ENCODE peak calls at places on chromosomes 5 and 9, in four cellular contexts. C is NCI-H82, F is endothelial cell, G is mucosa of gallbladder. X is an unnamed sample.

GRCh38 chr5:80894083-80894482 is 66.1 kb upstream of the RASGRF2 start:
- DNase-seq in F (no peak), G (no peak), C (no peak), X (no peak)

GRCh38 chr5:150122158-150122510 is 33.5 kb downstream of the PDGFRB start:
- DNase-seq in C (no peak), F (no peak), G (no peak), X (peak; percentile 62)

GRCh38 chr5:140042551-140043507 is at the start of gene NRG2:
- DNase-seq in G (peak; percentile 61), F (peak; percentile 68), C (peak; percentile 89), X (peak; percentile 76)

GRCh38 chr5:27474054-27474323 is 435.6 kb upstream of the CDH9 start:
- DNase-seq in G (no peak), C (no peak), F (no peak), X (no peak)

GRCh38 chr9:109452761-109453160 is 45.3 kb downstream of the PTPN3 start:
- DNase-seq in C (no peak), G (no peak), F (no peak), X (no peak)

GRCh38 chr5:142837274-142837673 is 67.1 kb downstream of the ARHGAP26 start:
- DNase-seq in G (no peak), F (no peak), C (no peak), X (no peak)

GRCh38 chr5:124136609-124137008 is 609.8 kb downstream of the ZNF608 start:
- DNase-seq in C (no peak), G (no peak), F (no peak), X (no peak)

GRCh38 chr9:115127191-115127817 is 9.3 kb upstream of the TNC start:
- DNase-seq in G (no peak), C (no peak), F (no peak), X (no peak)

GRCh38 chr5:71533614-71534013 is 53.5 kb upstream of the MCCC2 start:
- DNase-seq in F (no peak), C (no peak), G (no peak), X (no peak)

GRCh38 chr9:89219637-89220036 is 41.0 kb upstream of the SHC3 start:
- DNase-seq in G (no peak), C (no peak), F (no peak), X (no peak)

GRCh38 chr5:135085936-135086235 is 51.9 kb upstream of the PITX1 start:
- DNase-seq in G (no peak), C (no peak), F (no peak), X (no peak)

GRCh38 chr9:95641591-95641990 is 124.8 kb upstream of the PTCH1 start:
- DNase-seq in C (peak; percentile 16), G (no peak), F (no peak), X (no peak)

GRCh38 chr9:34203275-34204010 is 24.6 kb downstream of the UBAP1 start:
- DNase-seq in G (no peak), F (no peak), C (no peak), X (no peak)

GRCh38 chr5:171624396-171624795 is 161.2 kb upstream of the SMIM23 start:
- DNase-seq in C (no peak), G (no peak), F (no peak), X (no peak)

GRCh38 chr5:933251-933861 is 40.7 kb downstream of the TRIP13 start:
- DNase-seq in C (no peak), F (no peak), G (no peak), X (no peak)

GRCh38 chr5:169933127-169933526 is 47.2 kb downstream of the INSYN2B start:
- DNase-seq in F (no peak), G (no peak), C (no peak), X (no peak)

GRCh38 chr5:164958688-164959087 is 1453.3 kb downstream of the MAT2B start:
- DNase-seq in F (no peak), C (no peak), G (no peak), X (no peak)

GRCh38 chr5:157177935-157178334 is 2.7 kb upstream of the ITK start:
- DNase-seq in G (no peak), C (no peak), F (no peak), X (no peak)

GRCh38 chr9:125472926-125473701 is 211.5 kb downstream of the GAPVD1 start:
- DNase-seq in F (no peak), C (no peak), G (no peak), X (no peak)

GRCh38 chr9:24245988-24246387 is 299.7 kb downstream of the IZUMO3 start:
- DNase-seq in F (no peak), G (no peak), C (peak; percentile 61), X (no peak)

GRCh38 chr5:170745481-170746061 is 38.0 kb upstream of the GABRP start:
- DNase-seq in C (no peak), F (peak; percentile 35), G (peak; percentile 47), X (peak; percentile 83)

GRCh38 chr9:114397848-114398605 is 10.2 kb upstream of the AKNA start:
- DNase-seq in F (peak; percentile 98), G (peak; percentile 97), C (peak; percentile 97), X (peak; percentile 94)

GRCh38 chr5:7850533-7851239 is at the start of gene CFAP90:
- DNase-seq in G (no peak), C (peak; percentile 84), F (peak; percentile 85), X (peak; percentile 51)

GRCh38 chr5:171629221-171630005 is 156.2 kb upstream of the SMIM23 start:
- DNase-seq in F (no peak), G (no peak), C (no peak), X (no peak)

GRCh38 chr5:172875372-172876279 is 41.6 kb downstream of the ERGIC1 start:
- DNase-seq in F (no peak), G (no peak), C (peak; percentile 3), X (no peak)

GRCh38 chr5:102312586-102312985 is 16.5 kb upstream of the SLCO4C1 start:
- DNase-seq in F (no peak), G (no peak), C (no peak), X (no peak)

GRCh38 chr5:142548739-142549275 is 137.1 kb downstream of the FGF1 start:
- DNase-seq in C (peak; percentile 91), G (peak; percentile 70), F (peak; percentile 71), X (peak; percentile 90)

GRCh38 chr5:62652225-62652624 is 73.6 kb downstream of the LRRC70 start:
- DNase-seq in F (no peak), C (no peak), G (no peak), X (no peak)

GRCh38 chr5:158637039-158637438 is 462.7 kb downstream of the EBF1 start:
- DNase-seq in G (no peak), C (no peak), F (no peak), X (no peak)

GRCh38 chr9:89668216-89668867 is 63.5 kb downstream of the GADD45G start:
- DNase-seq in G (no peak), F (no peak), C (no peak), X (no peak)

GRCh38 chr5:74007193-74007592 is 381.2 kb downstream of the ARHGEF28 start:
- DNase-seq in G (no peak), C (no peak), F (no peak), X (no peak)

GRCh38 chr5:74371621-74372020 is 268.9 kb downstream of the ENC1 start:
- DNase-seq in F (no peak), C (no peak), G (no peak), X (no peak)

GRCh38 chr9:123302348-123303214 is 34.2 kb upstream of the STRBP start:
- DNase-seq in F (no peak), C (no peak), G (no peak), X (no peak)

GRCh38 chr9:135009711-135010362 is 77.6 kb upstream of the OLFM1 start:
- DNase-seq in G (no peak), C (no peak), F (no peak), X (no peak)

GRCh38 chr5:76256116-76256889 is 146.8 kb upstream of the IQGAP2 start:
- DNase-seq in C (peak; percentile 86), G (peak; percentile 68), F (peak; percentile 59), X (peak; percentile 77)